ENCODE peak calls at places on chromosomes 4 and X, in eight cellular contexts. L, X, Q, T, Z, U, F and D are unnamed samples.

GRCh38 chr4:87946766-87947165 is 28.7 kb upstream of the SPP1 start:
- DNase-seq in Q (no peak), X (no peak), F (no peak), U (no peak), Z (no peak), L (no peak), T (no peak), D (no peak)

GRCh38 chr4:14520171-14520570 is 482.1 kb upstream of the CPEB2 start:
- DNase-seq in X (peak; percentile 9), Z (peak; percentile 39), Q (no peak), F (no peak), U (no peak), L (no peak), T (no peak), D (no peak)

GRCh38 chr4:110886856-110887255 is 264.0 kb upstream of the PITX2 start:
- DNase-seq in Z (no peak), L (no peak), Q (no peak), T (no peak), U (no peak), F (no peak), X (no peak), D (no peak)

GRCh38 chrX:102517331-102517730 is 792 bp upstream of the TMSB15A start:
- DNase-seq in F (no peak), Z (peak; percentile 27), X (peak; percentile 37), Q (no peak), U (no peak), T (peak; percentile 7), L (no peak), D (no peak)

GRCh38 chr4:118058955-118059354 is 24.7 kb downstream of the NDST3 start:
- DNase-seq in U (no peak), Q (no peak), X (no peak), Z (no peak), F (no peak), L (no peak), T (no peak), D (no peak)

GRCh38 chrX:43467608-43468234 is 188.4 kb upstream of the MAOA start:
- DNase-seq in Z (no peak), L (no peak), U (no peak), T (no peak), Q (no peak), X (no peak), F (no peak), D (no peak)

GRCh38 chr4:20313237-20314030 is 61.7 kb downstream of the SLIT2 start:
- DNase-seq in L (no peak), Q (peak; percentile 7), Z (no peak), T (peak; percentile 51), X (no peak), F (no peak), U (peak; percentile 3), D (no peak)

GRCh38 chr4:23023666-23024065 is 330.9 kb downstream of the GBA3 start:
- DNase-seq in T (no peak), Q (no peak), Z (no peak), F (no peak), L (no peak), U (no peak), X (no peak), D (no peak)

GRCh38 chr4:125315571-125316390 is 1.0 kb downstream of the FAT4 start:
- DNase-seq in X (peak; percentile 48), Z (peak; percentile 54), Q (peak; percentile 12), F (peak; percentile 20), U (peak; percentile 18), T (peak; percentile 62), L (no peak), D (no peak)

GRCh38 chrX:1610736-1611135 is 4.1 kb upstream of the ASMT start:
- DNase-seq in L (no peak), F (no peak), U (no peak), Q (no peak), X (no peak), T (no peak), Z (no peak), D (no peak)

GRCh38 chr4:172369471-172369959 is 556.3 kb downstream of the GALNTL6 start:
- DNase-seq in Q (no peak), F (no peak), T (no peak), Z (no peak), L (no peak), U (no peak), X (no peak), D (no peak)

GRCh38 chr4:135277980-135278315 is 1076.4 kb upstream of the PABPC4L start:
- DNase-seq in F (no peak), U (no peak), X (no peak), Q (no peak), L (no peak), T (no peak), Z (no peak), D (no peak)

GRCh38 chr4:64975177-64975576 is 565.9 kb upstream of the TECRL start:
- DNase-seq in X (no peak), Z (no peak), F (no peak), L (no peak), Q (no peak), U (no peak), T (no peak), D (no peak)

GRCh38 chr4:6641164-6641970 is 882 bp downstream of the MRFAP1 start:
- DNase-seq in L (peak; percentile 9), F (no peak), U (peak; percentile 55), Z (peak; percentile 28), T (peak; percentile 39), Q (peak; percentile 40), X (peak; percentile 51), D (no peak)

GRCh38 chr4:111811661-111812060 is 333.6 kb upstream of the FAM241A start:
- DNase-seq in T (no peak), X (no peak), Z (no peak), L (no peak), F (no peak), Q (no peak), U (no peak), D (no peak)

GRCh38 chr4:80498725-80499124 is 163.2 kb downstream of the CFAP299 start:
- DNase-seq in L (no peak), Q (no peak), F (no peak), Z (no peak), U (no peak), T (no peak), X (no peak), D (no peak)

GRCh38 chr4:45944000-45944399 is 179.9 kb downstream of the GABRG1 start:
- DNase-seq in T (no peak), Q (no peak), F (no peak), U (no peak), Z (no peak), X (no peak), L (no peak), D (no peak)

GRCh38 chr4:6595897-6596537 is 21.0 kb downstream of the MAN2B2 start:
- DNase-seq in T (no peak), Z (no peak), U (no peak), L (no peak), X (peak; percentile 3), F (no peak), Q (no peak), D (no peak)

GRCh38 chr4:126800723-126801191 is 832.0 kb upstream of the INTU start:
- DNase-seq in L (no peak), F (no peak), U (no peak), Z (no peak), Q (no peak), X (no peak), T (no peak), D (no peak)

GRCh38 chr4:26062221-26062620 is 148.2 kb downstream of the SMIM20 start:
- DNase-seq in T (no peak), Q (no peak), L (no peak), Z (no peak), F (no peak), X (peak; percentile 55), U (peak; percentile 35), D (no peak)

GRCh38 chrX:130082244-130083106 is 27.8 kb downstream of the ELF4 start:
- DNase-seq in F (no peak), Z (no peak), X (no peak), Q (peak; percentile 67), T (no peak), L (peak; percentile 45), U (peak; percentile 33), D (no peak)

GRCh38 chr4:89410687-89411086 is 103.1 kb upstream of the GPRIN3 start:
- DNase-seq in X (peak; percentile 39), L (no peak), U (no peak), T (peak; percentile 62), Z (peak; percentile 23), Q (no peak), F (peak; percentile 84), D (no peak)

GRCh38 chrX:70434352-70434866 is 10.2 kb upstream of the DLG3 start:
- DNase-seq in F (peak; percentile 60), Z (peak; percentile 83), X (peak; percentile 69), L (peak; percentile 25), T (peak; percentile 73), U (peak; percentile 90), Q (peak; percentile 80), D (peak; percentile 52)

GRCh38 chrX:110087485-110088356 is 84.8 kb downstream of the TMEM164 start:
- DNase-seq in L (no peak), F (peak; percentile 95), U (peak; percentile 21), T (peak; percentile 92), Z (peak; percentile 97), X (peak; percentile 97), Q (peak; percentile 8), D (no peak)

GRCh38 chr4:7967063-7967440 is 27.4 kb upstream of the AFAP1 start:
- DNase-seq in T (no peak), Q (no peak), Z (no peak), U (no peak), X (no peak), F (no peak), L (no peak), D (no peak)

GRCh38 chrX:107135965-107136307 is 17.3 kb upstream of the RBM41 start:
- DNase-seq in Z (no peak), T (no peak), X (no peak), U (no peak), L (no peak), Q (no peak), F (no peak), D (no peak)

GRCh38 chr4:89303177-89303576 is 4.4 kb downstream of the GPRIN3 start:
- DNase-seq in F (no peak), Q (no peak), T (no peak), X (no peak), U (peak; percentile 50), Z (no peak), L (no peak), D (no peak)

GRCh38 chrX:643911-644303 is 13.3 kb downstream of the SHOX start:
- DNase-seq in F (no peak), Q (no peak), L (no peak), X (no peak), T (no peak), U (no peak), Z (no peak), D (no peak)

GRCh38 chr4:158824425-158825274 is 55.8 kb downstream of the FNIP2 start:
- DNase-seq in U (no peak), F (no peak), X (peak; percentile 47), Z (no peak), Q (no peak), L (no peak), T (peak; percentile 44), D (no peak)

GRCh38 chr4:186134254-186134653 is 29.8 kb downstream of the FAM149A start:
- DNase-seq in L (no peak), F (no peak), Q (no peak), T (no peak), U (peak; percentile 29), Z (no peak), X (no peak), D (no peak)

GRCh38 chr4:139465922-139466321 is 12.0 kb downstream of the RAB33B start:
- DNase-seq in U (no peak), Q (no peak), F (no peak), L (no peak), T (no peak), X (peak; percentile 19), Z (no peak), D (no peak)

GRCh38 chr4:147984065-147984777 is 252.3 kb downstream of the ARHGAP10 start:
- DNase-seq in Q (peak; percentile 4), T (peak; percentile 75), X (peak; percentile 56), U (peak; percentile 8), L (no peak), F (no peak), Z (peak; percentile 70), D (no peak)

GRCh38 chr4:176834531-176834930 is 41.8 kb upstream of the VEGFC start:
- DNase-seq in Q (no peak), U (no peak), T (peak; percentile 38), Z (no peak), X (no peak), F (no peak), L (no peak), D (no peak)

GRCh38 chr4:26061248-26061986 is 147.4 kb downstream of the SMIM20 start:
- DNase-seq in U (peak; percentile 35), T (peak; percentile 67), X (peak; percentile 67), Q (no peak), L (no peak), F (no peak), Z (peak; percentile 36), D (no peak)